ENCODE peak calls at places on chromosomes 16 and 17, in ten cellular contexts. U, J, P, A, G, R, S, T, Q and E are unnamed samples.

GRCh38 chr16:47477680-47478079 is 16.5 kb downstream of the PHKB start:
- DNase-seq in R (no peak), G (no peak), J (no peak), Q (no peak), S (no peak), A (no peak), T (no peak), P (peak), U (no peak), E (no peak)

GRCh38 chr16:66058181-66058580 is 308.3 kb upstream of the CDH5 start:
- DNase-seq in S (no peak), G (no peak), J (no peak), R (no peak), T (no peak), P (no peak), Q (no peak), A (no peak), U (no peak), E (no peak)

GRCh38 chr16:85291302-85292148 is 179.3 kb upstream of the CIBAR2 start:
- DNase-seq in A (no peak), P (no peak), U (peak), J (no peak), G (no peak), S (peak), T (peak), R (no peak), Q (no peak), E (no peak)

GRCh38 chr17:16281351-16281750 is 64.3 kb downstream of the PIGL start:
- DNase-seq in T (no peak), R (no peak), Q (no peak), P (peak), G (no peak), A (no peak), S (no peak), J (no peak), U (no peak), E (no peak)

GRCh38 chr17:3012926-3013581 is 50.4 kb downstream of the OR1D5 start:
- DNase-seq in J (peak), Q (peak), S (peak), U (peak), G (peak), R (peak), T (peak), A (peak), P (peak), E (peak)

GRCh38 chr16:27400751-27401620 is 988 bp upstream of the IL21R start:
- DNase-seq in P (no peak), T (no peak), S (no peak), J (no peak), A (no peak), G (no peak), Q (no peak), R (peak), U (no peak), E (no peak)

GRCh38 chr17:80827646-80828643 is 163.7 kb upstream of the CHMP6 start:
- DNase-seq in P (no peak), J (no peak), Q (no peak), T (no peak), S (no peak), U (no peak), A (no peak), G (no peak), R (no peak), E (no peak)

GRCh38 chr16:16071631-16072244 is 122.3 kb downstream of the ABCC1 start:
- DNase-seq in J (no peak), S (peak), R (no peak), Q (no peak), A (no peak), U (no peak), T (no peak), G (no peak), P (no peak), E (no peak)